ENCODE peak calls at places on chromosome 16, in six cellular contexts. O is SK-N-SH, S is H1, Z is GM12878, Q is K562, H is HepG2. D is an unnamed sample.
A peak's percentile ranks its signal among the peaks of the same experiment; 100 is the strongest.

GRCh38 chr16:31350275-31351005 is 4.5 kb upstream of the ITGAX start:
- DNase-seq in Q (no peak), O (no peak), H (no peak), S (no peak), Z (no peak), D (no peak)

GRCh38 chr16:3065742-3066439 is 451 bp downstream of the IL32 start:
- DNase-seq in S (no peak), H (no peak), Q (no peak), O (no peak), Z (no peak), D (no peak)

GRCh38 chr16:30491744-30492308 is 19.3 kb downstream of the ITGAL start:
- DNase-seq in S (no peak), O (no peak), Z (no peak), H (peak; percentile 56), Q (peak; percentile 90), D (peak; percentile 23)

GRCh38 chr16:74563828-74564263 is 43.1 kb downstream of the GLG1 start:
- DNase-seq in Z (no peak), O (no peak), Q (peak; percentile 86), H (no peak), S (no peak), D (peak; percentile 91)

GRCh38 chr16:75820672-75821071 is 94.4 kb upstream of the CPHXL start:
- DNase-seq in S (no peak), O (no peak), H (no peak), Q (peak; percentile 20), Z (no peak), D (no peak)

GRCh38 chr16:13552062-13552959 is 367.6 kb upstream of the ERCC4 start:
- DNase-seq in S (no peak), Z (peak; percentile 71), H (no peak), Q (no peak), O (no peak), D (no peak)

GRCh38 chr16:72875291-72876036 is 172.5 kb downstream of the ZFHX3 start:
- DNase-seq in Z (no peak), H (peak; percentile 35), Q (no peak), S (no peak), O (no peak), D (peak; percentile 26)

GRCh38 chr16:84716740-84717139 is 16.9 kb downstream of the USP10 start:
- DNase-seq in S (no peak), O (no peak), H (no peak), Q (no peak), Z (no peak), D (no peak)

GRCh38 chr16:57516176-57516725 is 20.1 kb downstream of the CCDC102A start:
- DNase-seq in S (no peak), O (no peak), Z (no peak), H (no peak), Q (no peak), D (no peak)

GRCh38 chr16:35510701-35511100 is 2051.3 kb downstream of the TP53TG3F start:
- DNase-seq in Q (no peak), H (no peak), O (no peak), S (no peak), Z (no peak), D (no peak)

GRCh38 chr16:35516971-35517370 is 2057.6 kb downstream of the TP53TG3F start:
- DNase-seq in H (no peak), O (no peak), S (no peak), Q (no peak), Z (no peak), D (no peak)

DNA sequence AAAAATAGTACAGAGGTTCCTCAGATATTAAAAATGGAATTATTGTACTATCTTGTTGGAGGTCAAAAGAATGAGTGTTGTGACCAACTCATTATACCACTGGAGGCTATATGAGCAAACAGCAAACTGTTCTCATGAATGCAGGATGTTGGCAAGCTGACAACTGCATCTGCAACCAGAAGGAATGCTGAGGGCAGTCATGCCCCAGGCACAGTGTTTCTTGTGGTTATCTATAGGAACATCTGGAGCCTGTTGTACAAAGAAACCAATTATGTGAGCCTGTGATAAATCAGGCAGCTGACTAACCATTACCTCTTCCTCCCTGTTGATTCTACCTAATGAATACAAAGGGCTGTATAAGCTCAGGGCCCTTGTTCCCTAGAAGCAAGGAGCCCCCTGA is 2057.1 kb downstream of the TP53TG3F start:
- DNase-seq in S (no peak), Z (no peak), H (no peak), O (no peak), Q (no peak), D (no peak)
- TF ChIP-seq GABPA in S (no peak), Z (no peak), H (no peak), O (no peak), Q (no peak), D (no peak)

GRCh38 chr16:17270683-17271109 is 200.1 kb downstream of the XYLT1 start:
- DNase-seq in S (no peak), H (no peak), Q (no peak), O (peak; percentile 15), Z (no peak), D (no peak)

GRCh38 chr16:17272716-17273115 is 198.0 kb downstream of the XYLT1 start:
- DNase-seq in O (no peak), Z (no peak), H (no peak), Q (no peak), S (no peak), D (no peak)

GRCh38 chr16:17271687-17272086 is 199.1 kb downstream of the XYLT1 start:
- DNase-seq in O (peak; percentile 60), S (no peak), Q (no peak), H (no peak), Z (no peak), D (no peak)

GRCh38 chr16:17275076-17275732 is 195.6 kb downstream of the XYLT1 start:
- DNase-seq in Q (no peak), H (peak; percentile 85), O (no peak), S (no peak), Z (no peak), D (no peak)

GRCh38 chr16:17273142-17273561 is 197.6 kb downstream of the XYLT1 start:
- DNase-seq in S (no peak), H (peak; percentile 35), Q (peak; percentile 11), O (no peak), Z (no peak), D (peak; percentile 66)
- TF ChIP-seq GABPA in S (no peak), H (no peak), Q (no peak), O (no peak), Z (no peak), D (no peak)

DNA sequence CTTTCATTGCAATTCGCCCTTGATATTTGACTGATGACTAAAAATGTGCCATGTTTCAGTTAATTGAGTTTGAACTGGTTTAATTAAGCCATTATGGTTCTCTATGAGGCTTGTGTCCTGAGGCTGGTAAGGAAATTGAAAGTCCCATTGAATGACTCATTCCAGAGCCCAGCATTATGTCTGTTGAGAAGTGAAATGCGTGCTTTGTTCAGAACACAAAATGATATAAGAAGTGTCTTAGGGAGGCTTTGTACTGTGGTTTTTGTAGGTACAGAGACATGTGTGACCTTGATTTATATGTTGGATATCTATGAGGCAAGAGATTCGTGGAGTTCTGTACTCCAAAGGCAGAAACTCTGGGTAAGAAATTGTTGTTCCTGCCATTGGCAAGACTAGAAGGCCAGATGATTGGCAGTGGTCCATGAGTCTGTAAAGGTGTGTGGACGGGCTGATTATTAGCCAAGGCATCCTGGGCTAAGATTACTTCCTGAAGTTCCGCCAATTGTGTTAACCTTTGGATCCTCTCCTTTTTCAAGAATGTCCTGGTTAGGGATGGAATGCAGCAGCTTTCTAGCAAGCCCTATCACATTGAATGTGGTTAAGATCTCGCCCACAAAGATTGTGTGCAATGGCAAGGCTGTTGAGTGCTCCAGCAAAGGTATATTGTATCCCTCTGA is 103.7 kb downstream of the NPIPB5 start:
- DNase-seq in Q (no peak), S (no peak), Z (no peak), O (no peak), H (peak; percentile 49), D (no peak)
- TF ChIP-seq GABPA in Q (no peak), S (no peak), Z (no peak), O (no peak), H (no peak), D (no peak)

GRCh38 chr16:17343729-17344128 is 127.0 kb downstream of the XYLT1 start:
- DNase-seq in H (no peak), Q (no peak), Z (no peak), S (no peak), O (no peak), D (peak; percentile 59)

GRCh38 chr16:17343028-17343427 is 127.7 kb downstream of the XYLT1 start:
- DNase-seq in Z (peak; percentile 63), S (no peak), Q (no peak), H (no peak), O (no peak), D (peak; percentile 74)

GRCh38 chr16:17346774-17347569 is 123.8 kb downstream of the XYLT1 start:
- DNase-seq in Q (no peak), Z (peak; percentile 48), H (no peak), S (no peak), O (no peak), D (no peak)

GRCh38 chr16:17346441-17346773 is 124.4 kb downstream of the XYLT1 start:
- DNase-seq in O (no peak), H (no peak), Z (no peak), S (no peak), Q (no peak), D (no peak)

DNA sequence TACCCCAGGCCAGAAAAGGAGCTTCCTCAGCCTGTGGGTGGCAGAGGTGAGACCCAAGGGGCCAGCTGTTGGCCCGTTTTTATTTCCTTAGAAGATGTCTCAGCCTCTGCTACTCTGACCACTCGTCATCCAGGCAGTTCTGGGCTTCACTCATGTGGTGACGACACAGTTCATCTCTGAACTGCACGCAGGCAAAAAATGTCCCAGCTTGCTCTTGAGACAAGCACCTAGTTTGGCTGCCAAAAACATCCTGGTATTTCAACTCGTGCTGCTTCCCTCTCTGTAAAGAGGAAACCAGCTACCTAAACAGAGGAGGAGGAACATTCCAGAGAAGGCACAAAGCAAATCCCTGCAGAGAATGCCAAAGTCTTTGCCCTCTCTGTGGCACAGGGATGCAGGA is 125.7 kb downstream of the XYLT1 start:
- DNase-seq in S (no peak), H (no peak), Q (no peak), Z (no peak), O (no peak), D (peak; percentile 67)
- TF ChIP-seq GABPA in S (no peak), H (no peak), Q (no peak), Z (no peak), O (no peak), D (no peak)

DNA sequence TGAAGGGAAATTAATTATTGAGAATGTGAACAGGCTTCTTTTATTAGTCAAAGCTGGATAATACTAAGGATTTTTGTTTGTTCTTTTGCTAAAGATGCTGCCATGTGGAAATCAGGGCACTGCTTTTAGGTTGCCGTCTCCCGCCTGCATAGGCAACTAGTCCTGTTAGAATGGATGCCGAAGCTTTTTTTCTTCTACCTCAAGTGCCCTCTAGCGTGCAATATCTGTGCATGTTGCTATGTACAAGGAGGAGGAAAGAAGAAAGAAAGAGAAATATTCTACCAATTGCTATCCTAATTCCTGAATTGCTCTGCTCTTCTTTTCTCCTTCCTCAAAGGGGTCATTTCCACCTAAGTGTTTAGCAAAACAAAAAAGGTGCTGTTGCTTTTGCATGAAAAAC is 5.2 kb upstream of the CDH8 start:
- DNase-seq in Q (peak; percentile 2), Z (no peak), O (peak; percentile 43), H (peak; percentile 40), S (no peak), D (no peak)
- TF ChIP-seq GABPA in Q (no peak), Z (no peak), O (no peak), H (no peak), S (no peak), D (no peak)

GRCh38 chr16:65244811-65245210 is 122.9 kb upstream of the CDH11 start:
- DNase-seq in Q (no peak), Z (no peak), H (no peak), S (no peak), O (no peak), D (no peak)

GRCh38 chr16:65254144-65254543 is 132.3 kb upstream of the CDH11 start:
- DNase-seq in O (no peak), H (no peak), S (no peak), Z (no peak), Q (no peak), D (no peak)

GRCh38 chr16:65249768-65250167 is 127.9 kb upstream of the CDH11 start:
- DNase-seq in Q (no peak), H (no peak), S (no peak), Z (no peak), O (no peak), D (no peak)
- TF ChIP-seq GABPA in Q (no peak), H (no peak), S (no peak), Z (no peak), O (no peak), D (no peak)

D was measured in HL-60.